ENCODE peak calls at places on chromosomes 3 and 15, in nine cellular contexts. Z, G, Y, E, N, S, W, H and P are unnamed samples.

GRCh38 chr15:100787567-100787941 is 92.1 kb upstream of the ALDH1A3 start:
- DNase-seq in G (no peak), S (no peak), N (no peak), H (no peak), Y (no peak), W (no peak), Z (no peak), E (no peak), P (no peak)

GRCh38 chr15:45276851-45277250 is 24.8 kb downstream of the SLC28A2 start:
- DNase-seq in E (peak; percentile 45), S (peak; percentile 58), H (no peak), Z (no peak), W (no peak), Y (no peak), G (peak; percentile 48), N (peak; percentile 34), P (peak; percentile 6)

GRCh38 chr3:77524467-77524866 is 484.6 kb downstream of the ROBO2 start:
- DNase-seq in G (no peak), Y (no peak), H (no peak), E (no peak), S (no peak), N (no peak), W (no peak), Z (no peak), P (no peak)

GRCh38 chr3:110343376-110343775 is 728.2 kb upstream of the NECTIN3 start:
- DNase-seq in G (peak; percentile 88), E (no peak), Z (peak; percentile 5), W (peak; percentile 36), N (no peak), S (peak; percentile 79), Y (no peak), H (no peak), P (peak; percentile 35)

GRCh38 chr15:61063875-61064320 is 165.2 kb downstream of the RORA start:
- DNase-seq in Z (no peak), H (no peak), S (no peak), G (peak; percentile 70), N (no peak), E (no peak), Y (no peak), W (no peak), P (no peak)

GRCh38 chr15:66566963-66567531 is 1.2 kb upstream of the LCTL start:
- DNase-seq in W (no peak), N (peak; percentile 75), H (peak; percentile 44), G (peak; percentile 71), Z (peak; percentile 33), E (peak; percentile 73), S (peak; percentile 80), Y (peak; percentile 27), P (peak; percentile 78)

GRCh38 chr3:23202203-23202920 is 765 bp upstream of the UBE2E2 start:
- DNase-seq in N (peak; percentile 39), W (no peak), H (no peak), S (peak; percentile 62), Y (no peak), E (peak; percentile 19), Z (no peak), G (peak; percentile 7), P (peak; percentile 24)

GRCh38 chr3:195549931-195550519 is 6.9 kb upstream of the PPP1R2 start:
- DNase-seq in E (no peak), W (no peak), H (no peak), G (no peak), Z (no peak), N (peak; percentile 18), S (no peak), Y (no peak), P (no peak)

GRCh38 chr15:100078511-100079220 is 263.1 kb downstream of the ADAMTS17 start:
- DNase-seq in S (no peak), E (no peak), H (no peak), W (no peak), G (peak; percentile 67), Z (no peak), Y (no peak), N (peak; percentile 67), P (peak; percentile 37)

GRCh38 chr3:171813897-171814460 is 3.7 kb upstream of the PLD1 start:
- DNase-seq in N (peak; percentile 98), Y (no peak), G (no peak), S (peak; percentile 48), Z (no peak), E (no peak), W (no peak), H (no peak), P (no peak)

GRCh38 chr3:30696403-30696819 is 90.0 kb downstream of the TGFBR2 start:
- DNase-seq in E (peak; percentile 33), Z (no peak), S (no peak), N (no peak), W (no peak), Y (no peak), G (no peak), H (no peak), P (no peak)

GRCh38 chr3:139491966-139492365 is 15.7 kb upstream of the RBP2 start:
- DNase-seq in N (no peak), S (no peak), G (no peak), Z (no peak), Y (no peak), H (no peak), W (no peak), E (no peak), P (no peak)

GRCh38 chr15:98666441-98666840 is 18.1 kb downstream of the IGF1R start:
- DNase-seq in G (no peak), H (no peak), Z (no peak), Y (no peak), S (no peak), N (no peak), W (no peak), E (no peak), P (no peak)

GRCh38 chr15:98666841-98667240 is 18.5 kb downstream of the IGF1R start:
- DNase-seq in E (no peak), W (no peak), N (no peak), Y (no peak), G (no peak), Z (no peak), H (no peak), S (no peak), P (no peak)

GRCh38 chr15:98669638-98670037 is 21.3 kb downstream of the IGF1R start:
- DNase-seq in W (no peak), E (no peak), Y (no peak), H (no peak), Z (no peak), G (no peak), S (no peak), N (no peak), P (no peak)

GRCh38 chr15:98667521-98668179 is 19.3 kb downstream of the IGF1R start:
- DNase-seq in W (no peak), S (no peak), H (no peak), Z (no peak), N (no peak), G (peak; percentile 85), E (no peak), Y (no peak), P (no peak)

GRCh38 chr15:98668566-98669308 is 20.4 kb downstream of the IGF1R start:
- DNase-seq in Y (no peak), Z (no peak), E (peak; percentile 62), N (no peak), G (peak; percentile 93), S (peak; percentile 78), H (no peak), W (no peak), P (peak; percentile 50)
- H3K4me3 ChIP-seq in Y (no peak overlapping the region), Z (no peak overlapping the region), E (no peak overlapping the region), N (no peak overlapping the region), G (no peak overlapping the region), S (peak overlapping the region; percentile 47), H (no peak overlapping the region), W (no peak overlapping the region), P (no peak overlapping the region)

GRCh38 chr3:20038679-20039078 is 1.6 kb upstream of the KAT2B start:
- DNase-seq in N (peak; percentile 15), H (no peak), W (no peak), Z (no peak), G (no peak), Y (no peak), S (no peak), E (no peak), P (no peak)
- H3K4me3 ChIP-seq in N (peak overlapping the region; percentile 71), H (peak overlapping the region; percentile 80), W (no peak overlapping the region), Z (no peak overlapping the region), G (no peak overlapping the region), Y (peak overlapping the region; percentile 75), S (peak overlapping the region; percentile 86), E (peak overlapping the region; percentile 79), P (no peak overlapping the region)

DNA sequence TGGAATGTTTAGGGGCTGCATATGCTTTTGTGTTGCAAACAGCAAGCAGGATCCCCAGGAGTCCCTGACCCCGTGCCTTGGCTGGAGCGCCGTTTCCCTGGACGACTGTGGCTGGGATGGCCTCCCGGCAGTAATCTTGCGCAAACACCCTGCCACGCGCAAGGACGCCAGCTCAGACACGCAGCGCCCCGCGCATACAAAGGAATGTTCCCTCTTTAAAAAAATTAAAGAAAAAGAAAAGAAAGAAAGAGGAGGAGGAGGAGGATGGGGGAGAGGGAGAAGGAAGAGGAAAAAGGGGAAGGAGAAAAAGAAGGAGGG is 28.2 kb downstream of the ZIC4 start:
- DNase-seq in G (no peak), Z (no peak), W (no peak), N (no peak), S (peak; percentile 31), Y (no peak), E (no peak), H (no peak), P (no peak)
- H3K4me3 ChIP-seq in G (no peak overlapping the region), Z (no peak overlapping the region), W (no peak overlapping the region), N (no peak overlapping the region), S (no peak overlapping the region), Y (no peak overlapping the region), E (no peak overlapping the region), H (no peak overlapping the region), P (no peak overlapping the region)

GRCh38 chr3:49882182-49882581 is 12.5 kb upstream of the CAMKV start:
- DNase-seq in G (no peak), E (peak; percentile 45), N (peak; percentile 85), Z (no peak), S (no peak), Y (no peak), W (no peak), H (no peak), P (no peak)

GRCh38 chr3:49880581-49881328 is 11.0 kb upstream of the CAMKV start:
- DNase-seq in E (no peak), S (no peak), Z (no peak), G (no peak), W (no peak), Y (no peak), N (peak; percentile 24), H (no peak), P (no peak)

GRCh38 chr3:49878686-49879085 is 9.0 kb upstream of the CAMKV start:
- DNase-seq in H (no peak), N (no peak), Y (no peak), E (no peak), S (no peak), G (no peak), W (no peak), Z (no peak), P (no peak)

GRCh38 chr3:49876567-49876966 is 6.9 kb upstream of the CAMKV start:
- DNase-seq in G (no peak), N (no peak), E (no peak), W (no peak), Z (no peak), S (no peak), H (no peak), Y (no peak), P (no peak)

DNA sequence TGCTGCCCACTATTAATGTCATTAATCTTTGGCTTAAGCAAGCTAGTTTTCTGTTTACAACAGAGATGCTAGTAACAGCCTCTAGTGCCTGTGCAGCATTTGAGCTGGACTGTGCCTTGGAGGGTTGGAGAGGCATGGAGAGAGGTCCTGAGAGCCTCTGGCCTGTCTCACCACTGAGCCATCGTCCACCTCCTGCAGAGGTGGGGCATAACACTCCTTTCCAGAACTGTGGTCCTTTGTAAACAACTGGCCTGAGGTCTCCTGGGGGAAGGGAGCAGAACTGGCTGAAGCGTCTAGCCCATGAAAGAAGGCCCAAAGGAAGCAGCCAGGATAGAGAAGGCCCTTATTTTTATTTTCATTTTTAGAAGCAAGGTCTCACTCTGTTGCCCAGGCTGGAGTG is 10.0 kb upstream of the CAMKV start:
- DNase-seq in S (no peak), G (no peak), W (no peak), Y (no peak), H (no peak), N (no peak), E (no peak), Z (no peak), P (no peak)
- H3K4me3 ChIP-seq in S (no peak overlapping the region), G (no peak overlapping the region), W (no peak overlapping the region), Y (no peak overlapping the region), H (no peak overlapping the region), N (no peak overlapping the region), E (no peak overlapping the region), Z (no peak overlapping the region), P (no peak overlapping the region)